ENCODE peak calls at places on chromosomes 6 and 20, in six cellular contexts. C is stimulated activated CD4-positive, alpha-beta T cell treated with anti-CD3 and anti-CD28 coated beads, Interleukin-1b, Interleukin-23, amount 100 ng/mL, for 1 hour; E is CD8-positive, alpha-beta T cell; J is stimulated activated CD8-positive, alpha-beta memory T cell treated with anti-CD3 and anti-CD28 coated beads, Interleukin-15, amount 100 ng/mL, for 24 hours; X is chondrocyte; U is RPMI7951. P is an unnamed sample.

GRCh38 chr6:114467931-114468330 is 125.1 kb upstream of the HS3ST5 start:
- DNase-seq in C (no peak), E (no peak), J (no peak), X (no peak), U (no peak), P (no peak)

GRCh38 chr6:133995296-133995695 is 42.3 kb downstream of the TBPL1 start:
- DNase-seq in C (no peak), E (no peak), J (no peak), X (no peak), U (no peak), P (no peak)

GRCh38 chr6:33114428-33114827 is 38.6 kb downstream of the HLA-DPB1 start:
- DNase-seq in C (no peak), E (no peak), J (no peak), X (no peak), U (no peak), P (no peak)

GRCh38 chr6:43386492-43386891 is 17.0 kb upstream of the ZNF318 start:
- DNase-seq in C (no peak), E (no peak), J (no peak), X (no peak), U (no peak), P (no peak)

GRCh38 chr20:9507544-9508239 is 6.7 kb upstream of the LAMP5 start:
- DNase-seq in C (no peak), E (no peak), J (no peak), X (peak), U (no peak), P (no peak)

GRCh38 chr6:21595951-21596378 is 2.4 kb downstream of the SOX4 start:
- DNase-seq in C (no peak), E (no peak), J (no peak), X (no peak), U (no peak), P (peak)

GRCh38 chr20:6583134-6583738 is 184.2 kb upstream of the BMP2 start:
- DNase-seq in C (no peak), E (no peak), J (no peak), X (no peak), U (peak), P (peak)

GRCh38 chr20:44291754-44292153 is 19.2 kb downstream of the FITM2 start:
- DNase-seq in C (no peak), E (no peak), J (no peak), X (no peak), U (no peak), P (no peak)

GRCh38 chr6:12249516-12250394 is 40.4 kb upstream of the EDN1 start:
- DNase-seq in C (no peak), E (no peak), J (no peak), X (no peak), U (no peak), P (no peak)

GRCh38 chr6:102670756-102671155 is 1277.2 kb downstream of the GRIK2 start:
- DNase-seq in C (no peak), E (no peak), J (no peak), X (no peak), U (no peak), P (no peak)

GRCh38 chr6:55825402-55826051 is 49.9 kb downstream of the BMP5 start:
- DNase-seq in C (no peak), E (no peak), J (no peak), X (no peak), U (peak), P (no peak)